ENCODE peak calls at places on chromosomes 3 and 15, in ten cellular contexts. One of them, this sample, is unnamed.

GRCh38 chr15:43516185-43516584 is 1.2 kb upstream of the MAP1A start:
- DNase-seq in amniotic stem cell: no peak
- DNase-seq in activated T-cell treated with anti-CD3 and anti-CD28 coated beads for 1 hour: no peak
- DNase-seq in esophagus squamous epithelium: no peak
- DNase-seq in WERI-Rb-1: no peak
- DNase-seq in NCI-H1092 treated with DMSO at 0.1 percent for 48 hours: no peak
- DNase-seq in frontal cortex: no peak
- DNase-seq in adipocyte: peak; percentile 64
- DNase-seq in GM10248: no peak
- DNase-seq in NCI-H2029: no peak
- DNase-seq in this sample: no peak

GRCh38 chr3:195045481-195045880 is 225.5 kb downstream of the XXYLT1 start:
- DNase-seq in amniotic stem cell: no peak
- DNase-seq in activated T-cell treated with anti-CD3 and anti-CD28 coated beads for 1 hour: no peak
- DNase-seq in esophagus squamous epithelium: no peak
- DNase-seq in WERI-Rb-1: no peak
- DNase-seq in NCI-H1092 treated with DMSO at 0.1 percent for 48 hours: no peak
- DNase-seq in frontal cortex: no peak
- DNase-seq in adipocyte: no peak
- DNase-seq in GM10248: no peak
- DNase-seq in NCI-H2029: no peak
- DNase-seq in this sample: no peak

GRCh38 chr3:113124256-113124830 is 87.0 kb upstream of the BOC start:
- DNase-seq in amniotic stem cell: no peak
- DNase-seq in activated T-cell treated with anti-CD3 and anti-CD28 coated beads for 1 hour: no peak
- DNase-seq in esophagus squamous epithelium: no peak
- DNase-seq in WERI-Rb-1: peak; percentile 40
- DNase-seq in NCI-H1092 treated with DMSO at 0.1 percent for 48 hours: no peak
- DNase-seq in frontal cortex: no peak
- DNase-seq in adipocyte: no peak
- DNase-seq in GM10248: no peak
- DNase-seq in NCI-H2029: peak; percentile 19
- DNase-seq in this sample: no peak

GRCh38 chr3:54905230-54905888 is 22.5 kb downstream of the LRTM1 start:
- DNase-seq in amniotic stem cell: no peak
- DNase-seq in activated T-cell treated with anti-CD3 and anti-CD28 coated beads for 1 hour: no peak
- DNase-seq in esophagus squamous epithelium: no peak
- DNase-seq in WERI-Rb-1: no peak
- DNase-seq in NCI-H1092 treated with DMSO at 0.1 percent for 48 hours: no peak
- DNase-seq in frontal cortex: no peak
- DNase-seq in adipocyte: peak; percentile 51
- DNase-seq in GM10248: no peak
- DNase-seq in NCI-H2029: no peak
- DNase-seq in this sample: no peak

GRCh38 chr3:192514754-192515660 is 212.3 kb downstream of the FGF12 start:
- DNase-seq in amniotic stem cell: no peak
- DNase-seq in activated T-cell treated with anti-CD3 and anti-CD28 coated beads for 1 hour: no peak
- DNase-seq in esophagus squamous epithelium: no peak
- DNase-seq in WERI-Rb-1: peak; percentile 85
- DNase-seq in NCI-H1092 treated with DMSO at 0.1 percent for 48 hours: peak; percentile 62
- DNase-seq in frontal cortex: peak; percentile 30
- DNase-seq in adipocyte: no peak
- DNase-seq in GM10248: no peak
- DNase-seq in NCI-H2029: peak; percentile 79
- DNase-seq in this sample: no peak

GRCh38 chr3:71560665-71561064 is 22.9 kb downstream of the FOXP1 start:
- DNase-seq in amniotic stem cell: no peak
- DNase-seq in activated T-cell treated with anti-CD3 and anti-CD28 coated beads for 1 hour: no peak
- DNase-seq in esophagus squamous epithelium: no peak
- DNase-seq in WERI-Rb-1: no peak
- DNase-seq in NCI-H1092 treated with DMSO at 0.1 percent for 48 hours: no peak
- DNase-seq in frontal cortex: no peak
- DNase-seq in adipocyte: no peak
- DNase-seq in GM10248: no peak
- DNase-seq in NCI-H2029: no peak
- DNase-seq in this sample: no peak

GRCh38 chr15:76336254-76337046 is at the start of gene ISL2:
- DNase-seq in amniotic stem cell: no peak
- DNase-seq in activated T-cell treated with anti-CD3 and anti-CD28 coated beads for 1 hour: no peak
- DNase-seq in esophagus squamous epithelium: peak; percentile 23
- DNase-seq in WERI-Rb-1: peak; percentile 99
- DNase-seq in NCI-H1092 treated with DMSO at 0.1 percent for 48 hours: no peak
- DNase-seq in frontal cortex: peak; percentile 37
- DNase-seq in adipocyte: peak; percentile 47
- DNase-seq in GM10248: peak; percentile 95
- DNase-seq in NCI-H2029: no peak
- DNase-seq in this sample: peak; percentile 61

GRCh38 chr3:50163572-50163971 is 8.4 kb downstream of the SEMA3F start:
- DNase-seq in amniotic stem cell: no peak
- DNase-seq in activated T-cell treated with anti-CD3 and anti-CD28 coated beads for 1 hour: no peak
- DNase-seq in esophagus squamous epithelium: no peak
- DNase-seq in WERI-Rb-1: no peak
- DNase-seq in NCI-H1092 treated with DMSO at 0.1 percent for 48 hours: no peak
- DNase-seq in frontal cortex: no peak
- DNase-seq in adipocyte: no peak
- DNase-seq in GM10248: no peak
- DNase-seq in NCI-H2029: no peak
- DNase-seq in this sample: no peak

GRCh38 chr15:64046347-64047153 is at the start of gene DAPK2:
- DNase-seq in amniotic stem cell: peak; percentile 21
- DNase-seq in activated T-cell treated with anti-CD3 and anti-CD28 coated beads for 1 hour: peak; percentile 54
- DNase-seq in esophagus squamous epithelium: no peak
- DNase-seq in WERI-Rb-1: peak; percentile 74
- DNase-seq in NCI-H1092 treated with DMSO at 0.1 percent for 48 hours: peak; percentile 18
- DNase-seq in frontal cortex: peak; percentile 94
- DNase-seq in adipocyte: peak; percentile 89
- DNase-seq in GM10248: peak; percentile 93
- DNase-seq in NCI-H2029: peak; percentile 14
- DNase-seq in this sample: no peak

GRCh38 chr3:109825971-109826810 is 488.8 kb upstream of the DPPA4 start:
- DNase-seq in amniotic stem cell: no peak
- DNase-seq in activated T-cell treated with anti-CD3 and anti-CD28 coated beads for 1 hour: no peak
- DNase-seq in esophagus squamous epithelium: no peak
- DNase-seq in WERI-Rb-1: no peak
- DNase-seq in NCI-H1092 treated with DMSO at 0.1 percent for 48 hours: no peak
- DNase-seq in frontal cortex: no peak
- DNase-seq in adipocyte: no peak
- DNase-seq in GM10248: no peak
- DNase-seq in NCI-H2029: no peak
- DNase-seq in this sample: no peak

GRCh38 chr3:13081603-13082360 is 8.6 kb upstream of the IQSEC1 start:
- DNase-seq in amniotic stem cell: no peak
- DNase-seq in activated T-cell treated with anti-CD3 and anti-CD28 coated beads for 1 hour: no peak
- DNase-seq in esophagus squamous epithelium: no peak
- DNase-seq in WERI-Rb-1: no peak
- DNase-seq in NCI-H1092 treated with DMSO at 0.1 percent for 48 hours: peak; percentile 61
- DNase-seq in frontal cortex: no peak
- DNase-seq in adipocyte: no peak
- DNase-seq in GM10248: no peak
- DNase-seq in NCI-H2029: peak; percentile 44
- DNase-seq in this sample: no peak

GRCh38 chr3:67688231-67688630 is 33.8 kb upstream of the SUCLG2 start:
- DNase-seq in amniotic stem cell: no peak
- DNase-seq in activated T-cell treated with anti-CD3 and anti-CD28 coated beads for 1 hour: no peak
- DNase-seq in esophagus squamous epithelium: no peak
- DNase-seq in WERI-Rb-1: no peak
- DNase-seq in NCI-H1092 treated with DMSO at 0.1 percent for 48 hours: no peak
- DNase-seq in frontal cortex: no peak
- DNase-seq in adipocyte: no peak
- DNase-seq in GM10248: no peak
- DNase-seq in NCI-H2029: no peak
- DNase-seq in this sample: no peak